ENCODE peak calls at places on chromosomes 12 and 14, in five cellular contexts. B is left ventricle myocardium superior; K is NCI-H1417; C is effector memory CD8-positive, alpha-beta T cell; Q is RWPE2. E is an unnamed sample.

GRCh38 chr14:34713681-34714319 is 593 bp downstream of the CFL2 start:
- DNase-seq in B (peak), K (peak), C (peak), Q (no peak), E (no peak)

GRCh38 chr14:89720741-89721315 is 233.7 kb downstream of the EFCAB11 start:
- DNase-seq in B (peak), K (no peak), C (peak), Q (no peak), E (no peak)

GRCh38 chr14:23577710-23578392 is 739 bp downstream of the JPH4 start:
- DNase-seq in B (no peak), K (peak), C (no peak), Q (no peak), E (no peak)

GRCh38 chr12:94536040-94536965 is 76.6 kb upstream of the CEP83 start:
- DNase-seq in B (peak), K (peak), C (no peak), Q (no peak), E (no peak)

GRCh38 chr14:61547186-61548121 is 147.9 kb upstream of the HIF1A start:
- DNase-seq in B (no peak), K (no peak), C (no peak), Q (no peak), E (no peak)

GRCh38 chr14:69853774-69854173 is 25.4 kb upstream of the SMOC1 start:
- DNase-seq in B (no peak), K (no peak), C (no peak), Q (no peak), E (no peak)

GRCh38 chr12:70638639-70639349 is 1.6 kb upstream of the PTPRB start:
- DNase-seq in B (no peak), K (no peak), C (no peak), Q (no peak), E (no peak)

GRCh38 chr14:94969766-94970165 is 187.6 kb downstream of the DICER1 start:
- DNase-seq in B (no peak), K (no peak), C (no peak), Q (no peak), E (no peak)

GRCh38 chr12:4027412-4027811 is 154.2 kb upstream of the PARP11 start:
- DNase-seq in B (no peak), K (no peak), C (peak), Q (no peak), E (no peak)

GRCh38 chr14:100560999-100561398 is 26.2 kb downstream of the BEGAIN start:
- DNase-seq in B (no peak), K (no peak), C (no peak), Q (no peak), E (no peak)

GRCh38 chr12:4118017-4118510 is 155.5 kb upstream of the CCND2 start:
- DNase-seq in B (peak), K (no peak), C (no peak), Q (peak), E (no peak)

GRCh38 chr12:47377414-47378221 is 297.9 kb upstream of the AMIGO2 start:
- DNase-seq in B (peak), K (peak), C (no peak), Q (peak), E (no peak)

GRCh38 chr14:102994689-102995088 is 62.7 kb downstream of the CDC42BPB start:
- DNase-seq in B (no peak), K (no peak), C (no peak), Q (no peak), E (no peak)

GRCh38 chr12:3077572-3078081 is 448 bp downstream of the TSPAN9 start:
- DNase-seq in B (peak), K (no peak), C (peak), Q (no peak), E (no peak)

GRCh38 chr12:97046901-97047300 is 139.8 kb downstream of the NEDD1 start:
- DNase-seq in B (no peak), K (no peak), C (no peak), Q (no peak), E (no peak)

E was measured in NCI-H1436.